ENCODE peak calls at places on chromosomes 6 and 20, in eight cellular contexts. One of them, this sample, is unnamed. For H3K4me1, the result is how much of the 10 kb centered on the place peaks cover.

GRCh38 chr6:135568366-135568765 is 70.8 kb upstream of the AHI1 start:
- DNase-seq in stomach: peak
- DNase-seq in tibial artery: no peak
- DNase-seq in lower lobe of right lung: no peak
- DNase-seq in HCT116: no peak
- DNase-seq in body of pancreas: peak
- DNase-seq in right atrium auricular region: no peak
- DNase-seq in left lung: no peak
- DNase-seq in this sample: no peak

GRCh38 chr6:21595265-21595950 is 1.9 kb downstream of the SOX4 start:
- DNase-seq in stomach: peak
- DNase-seq in tibial artery: no peak
- DNase-seq in lower lobe of right lung: peak
- DNase-seq in HCT116: no peak
- DNase-seq in body of pancreas: peak
- DNase-seq in right atrium auricular region: no peak
- DNase-seq in left lung: peak
- DNase-seq in this sample: peak

GRCh38 chr6:108288742-108289141 is 6.1 kb upstream of the AFG1L start:
- DNase-seq in stomach: no peak
- DNase-seq in tibial artery: no peak
- DNase-seq in lower lobe of right lung: no peak
- DNase-seq in HCT116: no peak
- DNase-seq in body of pancreas: no peak
- DNase-seq in right atrium auricular region: no peak
- DNase-seq in left lung: no peak
- DNase-seq in this sample: no peak

GRCh38 chr20:37342231-37343177 is 3.4 kb upstream of the SRC start:
- DNase-seq in stomach: no peak
- DNase-seq in tibial artery: no peak
- DNase-seq in lower lobe of right lung: no peak
- DNase-seq in HCT116: no peak
- DNase-seq in body of pancreas: no peak
- DNase-seq in right atrium auricular region: no peak
- DNase-seq in left lung: peak
- DNase-seq in this sample: no peak

GRCh38 chr20:41533537-41534136 is 84.5 kb downstream of the CHD6 start:
- DNase-seq in stomach: peak
- DNase-seq in tibial artery: no peak
- DNase-seq in lower lobe of right lung: no peak
- DNase-seq in HCT116: no peak
- DNase-seq in body of pancreas: no peak
- DNase-seq in right atrium auricular region: no peak
- DNase-seq in left lung: no peak
- DNase-seq in this sample: no peak

GRCh38 chr20:3749689-3750639 is 17.5 kb downstream of the HSPA12B start:
- DNase-seq in stomach: peak
- DNase-seq in tibial artery: no peak
- DNase-seq in lower lobe of right lung: peak
- DNase-seq in HCT116: no peak
- DNase-seq in body of pancreas: peak
- DNase-seq in right atrium auricular region: no peak
- DNase-seq in left lung: peak
- DNase-seq in this sample: peak

GRCh38 chr6:111770263-111771083 is 102.8 kb downstream of the FYN start:
- DNase-seq in stomach: no peak
- DNase-seq in tibial artery: no peak
- DNase-seq in lower lobe of right lung: no peak
- DNase-seq in HCT116: no peak
- DNase-seq in body of pancreas: no peak
- DNase-seq in right atrium auricular region: no peak
- DNase-seq in left lung: no peak
- DNase-seq in this sample: no peak

GRCh38 chr20:50450961-50451752 is 59.0 kb upstream of the PTPN1 start:
- DNase-seq in stomach: peak
- DNase-seq in tibial artery: peak
- DNase-seq in lower lobe of right lung: no peak
- DNase-seq in HCT116: no peak
- DNase-seq in body of pancreas: no peak
- DNase-seq in right atrium auricular region: peak
- DNase-seq in left lung: no peak
- DNase-seq in this sample: no peak

GRCh38 chr6:111482959-111483735 is at the start of gene REV3L:
- DNase-seq in stomach: peak
- DNase-seq in tibial artery: peak
- DNase-seq in lower lobe of right lung: peak
- DNase-seq in HCT116: peak
- DNase-seq in body of pancreas: peak
- DNase-seq in right atrium auricular region: peak
- DNase-seq in left lung: peak
- DNase-seq in this sample: peak

GRCh38 chr6:122995930-122996796 is at the start of gene CLVS2:
- DNase-seq in stomach: no peak
- DNase-seq in tibial artery: no peak
- DNase-seq in lower lobe of right lung: no peak
- DNase-seq in HCT116: no peak
- DNase-seq in body of pancreas: peak
- DNase-seq in right atrium auricular region: no peak
- DNase-seq in left lung: peak
- DNase-seq in this sample: no peak

GRCh38 chr6:146805546-146806325 is 207.0 kb downstream of the ADGB start:
- DNase-seq in stomach: no peak
- DNase-seq in tibial artery: no peak
- DNase-seq in lower lobe of right lung: no peak
- DNase-seq in HCT116: no peak
- DNase-seq in body of pancreas: no peak
- DNase-seq in right atrium auricular region: no peak
- DNase-seq in left lung: no peak
- DNase-seq in this sample: no peak

GRCh38 chr20:44576297-44576696 is 6.1 kb upstream of the PKIG start:
- DNase-seq in stomach: no peak
- DNase-seq in tibial artery: no peak
- DNase-seq in lower lobe of right lung: no peak
- DNase-seq in HCT116: no peak
- DNase-seq in body of pancreas: no peak
- DNase-seq in right atrium auricular region: no peak
- DNase-seq in left lung: no peak
- DNase-seq in this sample: peak
- TF ChIP-seq CTCF in stomach: no peak
- TF ChIP-seq CTCF in tibial artery: no peak
- TF ChIP-seq CTCF in lower lobe of right lung: peak
- TF ChIP-seq CTCF in HCT116: peak
- TF ChIP-seq CTCF in body of pancreas: no peak
- TF ChIP-seq CTCF in right atrium auricular region: peak
- TF ChIP-seq CTCF in left lung: peak
- TF ChIP-seq CTCF in this sample: peak

GRCh38 chr6:5665667-5666066 is 341.1 kb downstream of the NRN1 start:
- DNase-seq in stomach: no peak
- DNase-seq in tibial artery: no peak
- DNase-seq in lower lobe of right lung: no peak
- DNase-seq in HCT116: no peak
- DNase-seq in body of pancreas: no peak
- DNase-seq in right atrium auricular region: no peak
- DNase-seq in left lung: no peak
- DNase-seq in this sample: no peak
- H3K4me1 ChIP-seq in stomach: under half
- H3K4me1 ChIP-seq in tibial artery: under half
- H3K4me1 ChIP-seq in lower lobe of right lung: under half
- H3K4me1 ChIP-seq in HCT116: under half
- H3K4me1 ChIP-seq in body of pancreas: under half
- H3K4me1 ChIP-seq in right atrium auricular region: under half
- H3K4me1 ChIP-seq in left lung: under half
- H3K4me1 ChIP-seq in this sample: under half

GRCh38 chr20:5710551-5710950 is 39.6 kb upstream of the SHLD1 start:
- DNase-seq in stomach: no peak
- DNase-seq in tibial artery: no peak
- DNase-seq in lower lobe of right lung: no peak
- DNase-seq in HCT116: no peak
- DNase-seq in body of pancreas: no peak
- DNase-seq in right atrium auricular region: no peak
- DNase-seq in left lung: no peak
- DNase-seq in this sample: no peak

GRCh38 chr20:5705827-5706226 is 44.4 kb upstream of the SHLD1 start:
- DNase-seq in stomach: no peak
- DNase-seq in tibial artery: no peak
- DNase-seq in lower lobe of right lung: no peak
- DNase-seq in HCT116: no peak
- DNase-seq in body of pancreas: no peak
- DNase-seq in right atrium auricular region: no peak
- DNase-seq in left lung: no peak
- DNase-seq in this sample: no peak

GRCh38 chr20:5703542-5704215 is 46.5 kb upstream of the SHLD1 start:
- DNase-seq in stomach: no peak
- DNase-seq in tibial artery: no peak
- DNase-seq in lower lobe of right lung: no peak
- DNase-seq in HCT116: no peak
- DNase-seq in body of pancreas: no peak
- DNase-seq in right atrium auricular region: no peak
- DNase-seq in left lung: no peak
- DNase-seq in this sample: no peak

GRCh38 chr20:5706797-5707196 is 43.4 kb upstream of the SHLD1 start:
- DNase-seq in stomach: no peak
- DNase-seq in tibial artery: no peak
- DNase-seq in lower lobe of right lung: no peak
- DNase-seq in HCT116: no peak
- DNase-seq in body of pancreas: no peak
- DNase-seq in right atrium auricular region: no peak
- DNase-seq in left lung: no peak
- DNase-seq in this sample: no peak
- TF ChIP-seq CTCF in stomach: no peak
- TF ChIP-seq CTCF in tibial artery: no peak
- TF ChIP-seq CTCF in lower lobe of right lung: no peak
- TF ChIP-seq CTCF in HCT116: no peak
- TF ChIP-seq CTCF in body of pancreas: no peak
- TF ChIP-seq CTCF in right atrium auricular region: no peak
- TF ChIP-seq CTCF in left lung: no peak
- TF ChIP-seq CTCF in this sample: no peak

DNA sequence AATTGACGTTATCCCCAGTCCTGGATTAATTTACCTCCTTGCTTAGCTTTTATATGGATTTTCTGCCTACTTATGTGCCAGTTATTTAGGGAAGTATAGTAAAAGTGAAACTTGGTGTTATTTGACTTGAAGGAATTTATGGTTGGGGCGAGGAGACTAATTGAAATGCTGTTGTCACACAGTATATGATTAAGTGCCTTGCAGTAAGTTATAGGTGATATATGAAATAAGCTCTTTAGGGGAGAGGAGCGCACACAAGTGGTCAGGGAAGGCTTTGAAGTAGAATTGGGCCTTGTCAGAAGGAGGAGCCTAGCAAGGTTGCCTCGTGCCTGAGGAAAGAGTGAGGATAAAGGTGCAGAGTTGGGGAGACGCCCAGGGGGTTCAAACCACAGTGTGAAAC is 20.5 kb downstream of the NCOA7 start:
- DNase-seq in stomach: no peak
- DNase-seq in tibial artery: no peak
- DNase-seq in lower lobe of right lung: no peak
- DNase-seq in HCT116: no peak
- DNase-seq in body of pancreas: no peak
- DNase-seq in right atrium auricular region: no peak
- DNase-seq in left lung: no peak
- DNase-seq in this sample: no peak
- H3K4me1 ChIP-seq in stomach: under half
- H3K4me1 ChIP-seq in tibial artery: under half
- H3K4me1 ChIP-seq in lower lobe of right lung: half or more
- H3K4me1 ChIP-seq in HCT116: under half
- H3K4me1 ChIP-seq in body of pancreas: under half
- H3K4me1 ChIP-seq in right atrium auricular region: under half
- H3K4me1 ChIP-seq in left lung: under half
- H3K4me1 ChIP-seq in this sample: half or more

GRCh38 chr6:130223508-130223907 is 757 bp upstream of the SAMD3 start:
- DNase-seq in stomach: no peak
- DNase-seq in tibial artery: no peak
- DNase-seq in lower lobe of right lung: no peak
- DNase-seq in HCT116: no peak
- DNase-seq in body of pancreas: no peak
- DNase-seq in right atrium auricular region: no peak
- DNase-seq in left lung: no peak
- DNase-seq in this sample: no peak
- TF ChIP-seq CTCF in stomach: no peak
- TF ChIP-seq CTCF in tibial artery: no peak
- TF ChIP-seq CTCF in lower lobe of right lung: no peak
- TF ChIP-seq CTCF in HCT116: peak
- TF ChIP-seq CTCF in body of pancreas: no peak
- TF ChIP-seq CTCF in right atrium auricular region: no peak
- TF ChIP-seq CTCF in left lung: no peak
- TF ChIP-seq CTCF in this sample: no peak

GRCh38 chr20:15619341-15619740 is 953.9 kb downstream of the KIF16B start:
- DNase-seq in stomach: no peak
- DNase-seq in tibial artery: no peak
- DNase-seq in lower lobe of right lung: no peak
- DNase-seq in HCT116: no peak
- DNase-seq in body of pancreas: no peak
- DNase-seq in right atrium auricular region: no peak
- DNase-seq in left lung: no peak
- DNase-seq in this sample: no peak
- H3K4me1 ChIP-seq in stomach: under half
- H3K4me1 ChIP-seq in tibial artery: under half
- H3K4me1 ChIP-seq in lower lobe of right lung: under half
- H3K4me1 ChIP-seq in HCT116: under half
- H3K4me1 ChIP-seq in body of pancreas: under half
- H3K4me1 ChIP-seq in right atrium auricular region: under half
- H3K4me1 ChIP-seq in left lung: under half
- H3K4me1 ChIP-seq in this sample: under half

This sample was measured in heart right ventricle.